ENCODE peak calls at places on chromosomes 11 and 22, in seven cellular contexts. B is Right ventricle myocardium superior; I is stimulated activated CD8-positive, alpha-beta memory T cell treated with anti-CD3 and anti-CD28 coated beads, Interleukin-2, amount 100 ng/mL, for 1 hour; L is SHP77 treated with DMSO at 0.1 percent for 48 hours; V is amygdala; M is dorsolateral prefrontal cortex; J is DMS153. S is an unnamed sample.

GRCh38 chr11:2275334-2276279 is 5.2 kb upstream of the ASCL2 start:
- DNase-seq in M (no peak), B (peak), J (no peak), I (no peak), L (no peak), V (no peak), S (no peak)

GRCh38 chr11:1499899-1500298 is 13.3 kb upstream of the MOB2 start:
- DNase-seq in V (no peak), B (no peak), I (no peak), J (no peak), L (no peak), M (peak), S (no peak)

GRCh38 chr11:36361901-36362391 is 65.9 kb downstream of the PRR5L start:
- DNase-seq in I (no peak), J (no peak), V (no peak), L (no peak), M (no peak), B (no peak), S (peak)

GRCh38 chr22:42813501-42813900 is 43.6 kb downstream of the ARFGAP3 start:
- DNase-seq in B (no peak), J (no peak), L (no peak), I (no peak), V (no peak), M (no peak), S (no peak)

GRCh38 chr11:19512621-19513020 is 200.0 kb upstream of the NAV2 start:
- DNase-seq in J (no peak), M (no peak), L (no peak), V (no peak), B (no peak), I (no peak), S (no peak)

GRCh38 chr11:44578279-44578678 is 12.8 kb downstream of the CD82 start:
- DNase-seq in L (no peak), B (no peak), I (no peak), M (no peak), V (no peak), J (no peak), S (no peak)

GRCh38 chr22:44587004-44587793 is 89.2 kb upstream of the RTL6 start:
- DNase-seq in J (peak), I (no peak), L (peak), M (peak), B (peak), V (no peak), S (no peak)

GRCh38 chr11:3639841-3640240 is 2.0 kb downstream of the ART5 start:
- DNase-seq in B (no peak), J (no peak), M (no peak), L (no peak), V (no peak), I (no peak), S (no peak)

GRCh38 chr11:114348200-114349191 is 51.8 kb downstream of the C11orf71 start:
- DNase-seq in I (no peak), L (peak), B (no peak), J (no peak), V (no peak), M (no peak), S (peak)

GRCh38 chr22:26797910-26798309 is 140.5 kb downstream of the MIAT start:
- DNase-seq in J (no peak), L (peak), I (no peak), V (no peak), M (no peak), B (no peak), S (no peak)

GRCh38 chr11:134784046-134784445 is 372.0 kb upstream of the B3GAT1 start:
- DNase-seq in V (no peak), M (no peak), L (no peak), I (no peak), J (no peak), B (no peak), S (no peak)

GRCh38 chr11:112511271-112511670 is 250.6 kb upstream of the PLET1 start:
- DNase-seq in I (no peak), V (no peak), B (no peak), J (no peak), M (no peak), L (no peak), S (peak)

GRCh38 chr11:78110830-78111229 is 28.6 kb downstream of the ALG8 start:
- DNase-seq in J (no peak), V (no peak), I (no peak), L (no peak), B (no peak), M (no peak), S (no peak)

GRCh38 chr22:42471441-42471840 is 39.2 kb upstream of the NFAM1 start:
- DNase-seq in V (no peak), I (no peak), J (no peak), B (no peak), L (no peak), M (no peak), S (no peak)

GRCh38 chr11:17907046-17907445 is 105.8 kb downstream of the SERGEF start:
- DNase-seq in M (no peak), V (no peak), B (no peak), L (no peak), I (no peak), J (no peak), S (no peak)

GRCh38 chr22:39631857-39632256 is 61.3 kb downstream of the CACNA1I start:
- DNase-seq in L (no peak), I (no peak), M (no peak), V (no peak), B (no peak), J (no peak), S (no peak)

GRCh38 chr11:123391646-123392348 is 38.3 kb upstream of the GRAMD1B start:
- DNase-seq in M (no peak), B (no peak), L (no peak), I (no peak), J (no peak), V (no peak), S (no peak)

GRCh38 chr11:13091373-13091772 is 82.3 kb downstream of the RASSF10 start:
- DNase-seq in B (no peak), I (no peak), V (no peak), L (no peak), J (no peak), M (no peak), S (peak)

GRCh38 chr11:29343465-29344333 is 673.1 kb downstream of the KCNA4 start:
- DNase-seq in M (peak), B (peak), I (no peak), L (no peak), J (peak), V (no peak), S (peak)

GRCh38 chr22:43168416-43169309 is 17.3 kb downstream of the TSPO start:
- DNase-seq in B (no peak), I (no peak), L (no peak), M (no peak), V (no peak), J (no peak), S (no peak)

GRCh38 chr11:68749501-68750196 is 1.7 kb downstream of the TESMIN start:
- DNase-seq in L (no peak), I (no peak), B (no peak), M (no peak), V (no peak), J (no peak), S (no peak)

GRCh38 chr11:68021167-68021787 is 9.2 kb upstream of the NDUFS8 start:
- DNase-seq in V (no peak), B (no peak), J (no peak), L (no peak), M (no peak), I (no peak), S (no peak)

GRCh38 chr22:35344956-35345690 is 35.8 kb upstream of the HMOX1 start:
- DNase-seq in V (no peak), I (no peak), B (peak), L (no peak), J (no peak), M (no peak), S (no peak)

GRCh38 chr11:73288873-73289707 is 17.0 kb downstream of the P2RY6 start:
- DNase-seq in V (no peak), J (peak), L (no peak), M (peak), I (peak), B (peak), S (peak)

GRCh38 chr11:125227151-125227550 is 62.6 kb downstream of the PKNOX2 start:
- DNase-seq in L (no peak), I (no peak), J (no peak), M (no peak), V (no peak), B (no peak), S (no peak)

GRCh38 chr11:60242607-60243292 is at the start of gene MS4A4E:
- DNase-seq in M (no peak), V (no peak), B (no peak), J (no peak), L (no peak), I (no peak), S (no peak)

GRCh38 chr11:112128483-112129121 is 35.3 kb downstream of the IL18 start:
- DNase-seq in M (peak), B (peak), J (peak), I (no peak), L (peak), V (no peak), S (peak)

GRCh38 chr11:14503023-14503422 is 3.4 kb upstream of the COPB1 start:
- DNase-seq in B (no peak), I (no peak), V (no peak), J (no peak), M (no peak), L (no peak), S (no peak)

GRCh38 chr11:13256216-13256615 is 21.4 kb upstream of the BMAL1 start:
- DNase-seq in I (no peak), J (no peak), B (no peak), M (no peak), V (no peak), L (no peak), S (no peak)

S was measured in RWPE1.